ENCODE peak calls at places on chromosomes 6 and 20, in nine cellular contexts. E is pancreas; O is CD4-positive, alpha-beta memory T cell; M is uterus; W is K562; R is NT2/D1; G is suprapubic skin; P is CD8-positive, alpha-beta memory T cell; A is SJSA1. D is an unnamed sample. For H3K27me3 and H3K4me1, the result is how much of the 10 kb centered on the place peaks cover.

GRCh38 chr6:40509716-40510260 is 77.4 kb downstream of the LRFN2 start:
- DNase-seq in E (no peak), O (no peak), M (no peak), W (no peak), R (no peak), G (no peak), P (no peak), A (no peak), D (no peak)

GRCh38 chr6:101397199-101397598 is 3.7 kb downstream of the GRIK2 start:
- DNase-seq in E (no peak), O (no peak), M (no peak), W (peak), R (no peak), G (no peak), P (no peak), A (no peak), D (no peak)

GRCh38 chr20:46332373-46333135 is 24.3 kb upstream of the CDH22 start:
- DNase-seq in E (no peak), O (no peak), M (no peak), W (no peak), R (no peak), G (no peak), P (no peak), A (no peak), D (peak)

GRCh38 chr20:34579191-34579661 is 20.7 kb downstream of the MAP1LC3A start:
- DNase-seq in E (no peak), O (no peak), M (peak), W (peak), R (no peak), G (no peak), P (no peak), A (peak), D (peak)

GRCh38 chr20:3590164-3590563 is 73.0 kb downstream of the GFRA4 start:
- DNase-seq in E (no peak), O (no peak), M (no peak), W (no peak), R (no peak), G (no peak), P (no peak), A (no peak), D (no peak)

GRCh38 chr20:58710481-58711265 is 18.1 kb downstream of the NPEPL1 start:
- DNase-seq in E (peak), O (no peak), M (peak), W (no peak), R (no peak), G (peak), P (no peak), A (no peak), D (no peak)

GRCh38 chr6:67393356-67393755 is 1241.7 kb upstream of the ADGRB3 start:
- DNase-seq in E (no peak), O (no peak), M (no peak), W (no peak), R (no peak), G (no peak), P (no peak), A (no peak), D (peak)

GRCh38 chr6:39938773-39939381 is 4.6 kb upstream of the MOCS1 start:
- DNase-seq in E (no peak), O (no peak), M (no peak), W (peak), R (no peak), G (no peak), P (no peak), A (no peak), D (no peak)

GRCh38 chr20:51143652-51144051 is 120.7 kb upstream of the KCNG1 start:
- DNase-seq in E (no peak), O (no peak), M (no peak), W (no peak), R (no peak), G (no peak), P (no peak), A (no peak), D (no peak)

GRCh38 chr20:43508106-43508505 is 609 bp downstream of the L3MBTL1 start:
- DNase-seq in E (no peak), O (no peak), M (no peak), W (peak), R (no peak), G (no peak), P (no peak), A (no peak), D (no peak)

GRCh38 chr6:81204741-81205140 is 547.7 kb downstream of the TENT5A start:
- DNase-seq in E (no peak), O (no peak), M (no peak), W (no peak), R (no peak), G (no peak), P (no peak), A (no peak), D (no peak)

GRCh38 chr20:58721951-58722371 is 29.4 kb downstream of the NPEPL1 start:
- DNase-seq in E (no peak), O (no peak), M (peak), W (no peak), R (no peak), G (peak), P (no peak), A (no peak), D (no peak)

GRCh38 chr6:134863763-134864510 is 86.0 kb downstream of the ALDH8A1 start:
- DNase-seq in E (no peak), O (no peak), M (no peak), W (no peak), R (no peak), G (no peak), P (no peak), A (no peak), D (no peak)

GRCh38 chr20:48622421-48622820 is 205.4 kb downstream of the PREX1 start:
- DNase-seq in E (peak), O (no peak), M (no peak), W (no peak), R (no peak), G (no peak), P (no peak), A (no peak), D (no peak)

GRCh38 chr20:8764289-8764962 is 304.5 kb upstream of the PLCB4 start:
- DNase-seq in E (no peak), O (no peak), M (no peak), W (no peak), R (no peak), G (no peak), P (no peak), A (no peak), D (no peak)

GRCh38 chr20:55540486-55540885 is 464.8 kb downstream of the CBLN4 start:
- DNase-seq in E (no peak), O (no peak), M (no peak), W (no peak), R (no peak), G (no peak), P (no peak), A (no peak), D (no peak)

GRCh38 chr20:14925286-14925685 is 587.9 kb upstream of the FLRT3 start:
- DNase-seq in E (no peak), O (no peak), M (no peak), W (no peak), R (no peak), G (no peak), P (no peak), A (no peak), D (no peak)

GRCh38 chr6:160583805-160584204 is 80.3 kb downstream of the LPA start:
- DNase-seq in E (no peak), O (no peak), M (no peak), W (no peak), R (no peak), G (no peak), P (no peak), A (no peak), D (no peak)

GRCh38 chr6:108598316-108598863 is 37.7 kb downstream of the FOXO3 start:
- DNase-seq in E (no peak), O (no peak), M (no peak), W (peak), R (no peak), G (no peak), P (no peak), A (no peak), D (no peak)

GRCh38 chr20:51583499-51583898 is 41.0 kb upstream of the NFATC2 start:
- DNase-seq in E (no peak), O (no peak), M (no peak), W (no peak), R (no peak), G (no peak), P (no peak), A (no peak), D (no peak)

GRCh38 chr6:147970970-147971369 is 371.7 kb upstream of the SASH1 start:
- DNase-seq in E (no peak), O (no peak), M (no peak), W (peak), R (no peak), G (no peak), P (no peak), A (no peak), D (no peak)

GRCh38 chr6:168880271-168880670 is 373.4 kb downstream of the THBS2 start:
- DNase-seq in E (no peak), O (no peak), M (no peak), W (no peak), R (no peak), G (no peak), P (no peak), A (no peak), D (no peak)

GRCh38 chr6:159819932-159820640 is 20.0 kb downstream of the PNLDC1 start:
- DNase-seq in E (no peak), O (no peak), M (no peak), W (no peak), R (no peak), G (no peak), P (no peak), A (no peak), D (no peak)

GRCh38 chr6:82240191-82240590 is 7.4 kb downstream of the IBTK start:
- DNase-seq in E (no peak), O (no peak), M (no peak), W (no peak), R (no peak), G (no peak), P (no peak), A (no peak), D (no peak)

GRCh38 chr6:2514965-2515543 is 235.7 kb downstream of the MYLK4 start:
- DNase-seq in E (no peak), O (no peak), M (no peak), W (no peak), R (no peak), G (no peak), P (no peak), A (no peak), D (no peak)

GRCh38 chr6:2404211-2404929 is 159.0 kb upstream of the GMDS start:
- DNase-seq in E (no peak), O (no peak), M (no peak), W (no peak), R (no peak), G (no peak), P (no peak), A (no peak), D (no peak)

GRCh38 chr20:44746367-44747165 is 901 bp downstream of the KCNK15 start:
- DNase-seq in E (no peak), O (no peak), M (no peak), W (no peak), R (no peak), G (no peak), P (no peak), A (no peak), D (peak)

GRCh38 chr20:44745560-44746366 is at the start of gene KCNK15:
- DNase-seq in E (peak), O (no peak), M (peak), W (peak), R (no peak), G (no peak), P (peak), A (no peak), D (peak)

GRCh38 chr20:44745122-44745521 is 543 bp upstream of the KCNK15 start:
- DNase-seq in E (no peak), O (no peak), M (no peak), W (no peak), R (no peak), G (no peak), P (no peak), A (no peak), D (no peak)

GRCh38 chr20:44748005-44748370 is 2.3 kb downstream of the KCNK15 start:
- DNase-seq in E (no peak), O (no peak), M (no peak), W (no peak), R (no peak), G (no peak), P (no peak), A (no peak), D (peak)

GRCh38 chr20:44747166-44748004 is 1.7 kb downstream of the KCNK15 start:
- DNase-seq in E (peak), O (peak), M (peak), W (peak), R (peak), G (peak), P (peak), A (peak), D (peak)
- H3K27me3 ChIP-seq in E (under half), O (under half), M (under half), W (under half), R (under half), G (under half), P (under half), A (half or more), D (under half)

GRCh38 chr6:156975414-156975813 is 198.2 kb downstream of the ARID1B start:
- DNase-seq in E (no peak), O (no peak), M (no peak), W (no peak), R (no peak), G (no peak), P (no peak), A (no peak), D (no peak)

GRCh38 chr6:156978948-156979347 is 201.8 kb downstream of the ARID1B start:
- DNase-seq in E (no peak), O (no peak), M (no peak), W (no peak), R (no peak), G (no peak), P (no peak), A (no peak), D (no peak)

GRCh38 chr6:156976144-156977088 is 199.2 kb downstream of the ARID1B start:
- DNase-seq in E (no peak), O (peak), M (no peak), W (no peak), R (no peak), G (no peak), P (no peak), A (no peak), D (peak)

GRCh38 chr6:156980515-156980914 is 203.3 kb downstream of the ARID1B start:
- DNase-seq in E (no peak), O (no peak), M (no peak), W (no peak), R (no peak), G (no peak), P (no peak), A (no peak), D (peak)

DNA sequence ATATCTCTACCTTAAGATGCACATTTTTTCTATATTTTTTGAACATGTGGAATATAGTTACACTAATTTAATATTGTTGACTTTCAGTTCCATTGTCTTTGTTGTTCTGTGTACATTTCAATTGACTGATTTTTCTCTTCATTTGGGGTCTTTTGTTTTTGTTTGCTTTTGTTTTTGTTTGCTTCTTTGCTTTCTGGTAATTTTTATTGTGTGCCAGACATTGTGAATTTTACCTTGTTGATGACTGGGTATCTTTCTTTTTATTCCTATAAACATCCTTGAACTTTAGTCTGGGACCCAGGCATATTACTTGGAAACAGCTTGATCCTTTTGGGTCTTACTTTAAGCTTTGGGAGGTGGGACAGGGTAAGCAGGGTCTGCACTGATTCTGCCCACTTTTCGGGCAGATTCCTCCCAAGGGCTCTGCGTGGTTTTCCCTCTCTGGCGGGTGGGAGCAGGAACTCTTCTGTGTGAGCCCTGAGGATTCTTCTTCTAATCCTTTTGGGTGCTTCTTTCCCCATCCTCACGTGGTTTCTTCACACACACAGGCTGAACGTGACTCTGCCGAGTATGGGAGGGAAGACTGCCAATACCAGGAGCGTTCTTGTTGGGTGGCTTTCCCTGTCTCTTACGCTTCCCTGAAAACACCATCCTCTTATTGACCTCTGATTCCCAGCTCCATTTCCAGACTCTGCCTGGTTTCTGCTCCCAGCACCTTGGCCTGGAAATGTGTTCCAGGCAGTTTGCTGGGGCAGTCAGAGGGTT is 200.5 kb downstream of the ARID1B start:
- DNase-seq in E (no peak), O (no peak), M (peak), W (no peak), R (no peak), G (no peak), P (no peak), A (no peak), D (peak)
- H3K4me1 ChIP-seq in E (under half), O (half or more), M (under half), W (under half), R (under half), G (under half), P (under half), A (under half), D (under half)

DNA sequence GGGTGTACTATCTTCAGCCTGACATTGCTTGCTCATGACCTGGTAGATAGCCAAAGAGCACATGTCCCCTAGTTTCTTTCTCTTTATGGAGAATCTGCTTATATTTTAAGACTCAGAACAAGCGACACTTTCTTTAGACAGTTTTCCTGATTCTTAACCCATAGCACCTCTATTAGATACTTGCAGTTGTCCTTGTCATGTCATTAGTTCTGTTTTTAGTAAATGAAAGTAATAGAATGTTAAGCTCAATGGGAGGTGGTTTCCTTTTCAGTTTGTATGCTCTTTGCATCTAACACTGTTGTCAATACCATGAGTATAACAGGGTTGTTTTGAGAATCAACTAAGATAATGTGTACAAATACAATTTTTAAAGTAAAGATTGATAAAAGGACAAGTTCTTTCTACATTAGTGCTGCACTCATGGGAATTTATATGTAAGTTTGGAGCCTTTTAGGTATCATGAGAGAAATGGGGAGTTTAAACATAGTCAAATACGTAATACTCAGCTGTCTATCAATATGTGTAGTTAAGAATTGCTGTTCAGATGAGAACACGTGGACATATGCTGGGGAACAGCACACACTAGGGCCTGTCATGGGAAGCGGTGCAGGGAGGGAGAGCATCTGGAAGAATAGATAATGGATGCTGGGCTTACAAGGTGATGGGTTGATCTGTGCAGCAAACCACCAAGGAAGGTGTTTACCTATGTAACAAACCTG is 124.3 kb downstream of the GRM1 start:
- DNase-seq in E (no peak), O (no peak), M (no peak), W (no peak), R (no peak), G (no peak), P (no peak), A (no peak), D (no peak)
- H3K27me3 ChIP-seq in E (under half), O (under half), M (under half), W (under half), R (under half), G (under half), P (under half), A (under half), D (under half)

DNA sequence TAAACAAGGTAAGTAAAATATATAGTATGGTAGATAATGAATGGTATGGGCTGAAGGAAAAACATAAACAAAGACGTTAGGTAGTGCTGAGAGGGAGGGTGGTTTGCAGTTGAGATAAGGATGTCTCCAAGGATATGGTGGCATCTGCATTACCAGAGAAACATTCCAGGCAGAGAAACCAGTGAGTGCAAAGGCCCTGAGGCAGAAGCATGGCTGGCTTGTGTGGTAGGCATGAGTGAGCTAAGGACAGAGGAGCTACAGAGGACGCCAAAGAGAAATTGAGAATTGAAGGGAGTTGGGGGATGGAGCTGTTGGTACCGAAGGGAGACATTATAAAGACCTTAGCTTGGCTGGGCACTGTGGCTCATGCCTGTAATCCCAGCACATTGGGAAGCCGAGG is 18.4 kb upstream of the TFAP2A start:
- DNase-seq in E (no peak), O (no peak), M (no peak), W (no peak), R (no peak), G (no peak), P (no peak), A (no peak), D (no peak)
- H3K4me1 ChIP-seq in E (under half), O (under half), M (under half), W (under half), R (under half), G (under half), P (under half), A (under half), D (under half)

GRCh38 chr6:118296129-118296852 is 251.8 kb upstream of the PLN start:
- DNase-seq in E (no peak), O (no peak), M (no peak), W (no peak), R (no peak), G (no peak), P (no peak), A (no peak), D (no peak)

GRCh38 chr6:118294906-118295305 is 253.2 kb upstream of the PLN start:
- DNase-seq in E (no peak), O (no peak), M (no peak), W (no peak), R (no peak), G (no peak), P (no peak), A (no peak), D (no peak)

GRCh38 chr6:118298476-118298875 is 249.6 kb upstream of the PLN start:
- DNase-seq in E (no peak), O (no peak), M (no peak), W (no peak), R (no peak), G (no peak), P (no peak), A (no peak), D (no peak)

GRCh38 chr6:118297821-118298220 is 250.3 kb upstream of the PLN start:
- DNase-seq in E (no peak), O (no peak), M (no peak), W (no peak), R (no peak), G (no peak), P (no peak), A (no peak), D (no peak)

GRCh38 chr6:118295336-118295735 is 252.8 kb upstream of the PLN start:
- DNase-seq in E (no peak), O (no peak), M (no peak), W (no peak), R (no peak), G (no peak), P (no peak), A (no peak), D (no peak)
- H3K27me3 ChIP-seq in E (under half), O (under half), M (under half), W (under half), R (under half), G (under half), P (under half), A (under half), D (under half)